ENCODE peak calls at places on chromosomes 3 and 15, in nine cellular contexts. One of them, this sample, is unnamed.

GRCh38 chr3:37922721-37923575 is 61.3 kb downstream of the CTDSPL start:
- DNase-seq in sigmoid colon: no peak
- DNase-seq in CD4-positive, CD25-positive, alpha-beta regulatory T cell: no peak
- DNase-seq in cardiac fibroblast: peak
- DNase-seq in ovary: no peak
- DNase-seq in cardiac muscle cell: no peak
- DNase-seq in dorsolateral prefrontal cortex: peak
- DNase-seq in transverse colon: no peak
- DNase-seq in aorta: peak
- DNase-seq in this sample: peak

GRCh38 chr3:175456496-175456895 is 597.4 kb downstream of the NAALADL2 start:
- DNase-seq in transverse colon: no peak
- DNase-seq in sigmoid colon: no peak
- DNase-seq in cardiac muscle cell: no peak
- DNase-seq in dorsolateral prefrontal cortex: no peak
- DNase-seq in ovary: no peak
- DNase-seq in cardiac fibroblast: peak
- DNase-seq in aorta: no peak
- DNase-seq in CD4-positive, CD25-positive, alpha-beta regulatory T cell: no peak
- DNase-seq in this sample: peak

GRCh38 chr3:48634661-48635221 is 520 bp downstream of the SLC26A6 start:
- DNase-seq in CD4-positive, CD25-positive, alpha-beta regulatory T cell: peak
- DNase-seq in cardiac fibroblast: peak
- DNase-seq in dorsolateral prefrontal cortex: no peak
- DNase-seq in sigmoid colon: peak
- DNase-seq in transverse colon: peak
- DNase-seq in ovary: peak
- DNase-seq in cardiac muscle cell: peak
- DNase-seq in aorta: peak
- DNase-seq in this sample: peak

GRCh38 chr3:161149529-161149928 is 44.4 kb upstream of the B3GALNT1 start:
- DNase-seq in cardiac fibroblast: peak
- DNase-seq in sigmoid colon: no peak
- DNase-seq in CD4-positive, CD25-positive, alpha-beta regulatory T cell: no peak
- DNase-seq in ovary: no peak
- DNase-seq in transverse colon: no peak
- DNase-seq in aorta: no peak
- DNase-seq in dorsolateral prefrontal cortex: no peak
- DNase-seq in cardiac muscle cell: no peak
- DNase-seq in this sample: peak

GRCh38 chr15:100291106-100291505 is 50.7 kb downstream of the ADAMTS17 start:
- DNase-seq in ovary: no peak
- DNase-seq in cardiac fibroblast: peak
- DNase-seq in dorsolateral prefrontal cortex: no peak
- DNase-seq in sigmoid colon: no peak
- DNase-seq in CD4-positive, CD25-positive, alpha-beta regulatory T cell: no peak
- DNase-seq in cardiac muscle cell: no peak
- DNase-seq in aorta: no peak
- DNase-seq in transverse colon: no peak
- DNase-seq in this sample: peak

GRCh38 chr15:94056314-94056713 is 175.0 kb upstream of the MCTP2 start:
- DNase-seq in dorsolateral prefrontal cortex: no peak
- DNase-seq in ovary: no peak
- DNase-seq in sigmoid colon: no peak
- DNase-seq in aorta: no peak
- DNase-seq in transverse colon: no peak
- DNase-seq in CD4-positive, CD25-positive, alpha-beta regulatory T cell: no peak
- DNase-seq in cardiac fibroblast: no peak
- DNase-seq in cardiac muscle cell: no peak
- DNase-seq in this sample: peak

GRCh38 chr3:77227567-77227966 is 187.7 kb downstream of the ROBO2 start:
- DNase-seq in transverse colon: no peak
- DNase-seq in dorsolateral prefrontal cortex: no peak
- DNase-seq in cardiac fibroblast: no peak
- DNase-seq in ovary: no peak
- DNase-seq in sigmoid colon: no peak
- DNase-seq in CD4-positive, CD25-positive, alpha-beta regulatory T cell: no peak
- DNase-seq in aorta: no peak
- DNase-seq in cardiac muscle cell: no peak
- DNase-seq in this sample: no peak

GRCh38 chr15:36109943-36110658 is 469.3 kb upstream of the CDIN1 start:
- DNase-seq in aorta: no peak
- DNase-seq in transverse colon: no peak
- DNase-seq in cardiac muscle cell: no peak
- DNase-seq in cardiac fibroblast: peak
- DNase-seq in dorsolateral prefrontal cortex: no peak
- DNase-seq in ovary: peak
- DNase-seq in CD4-positive, CD25-positive, alpha-beta regulatory T cell: no peak
- DNase-seq in sigmoid colon: no peak
- DNase-seq in this sample: peak

GRCh38 chr15:58608129-58608590 is 141.3 kb downstream of the ADAM10 start:
- DNase-seq in ovary: no peak
- DNase-seq in cardiac muscle cell: no peak
- DNase-seq in aorta: no peak
- DNase-seq in cardiac fibroblast: peak
- DNase-seq in dorsolateral prefrontal cortex: no peak
- DNase-seq in transverse colon: no peak
- DNase-seq in CD4-positive, CD25-positive, alpha-beta regulatory T cell: no peak
- DNase-seq in sigmoid colon: no peak
- DNase-seq in this sample: peak

GRCh38 chr3:195764961-195765706 is 44.4 kb downstream of the MUC20 start:
- DNase-seq in sigmoid colon: no peak
- DNase-seq in dorsolateral prefrontal cortex: no peak
- DNase-seq in aorta: peak
- DNase-seq in cardiac fibroblast: no peak
- DNase-seq in transverse colon: no peak
- DNase-seq in CD4-positive, CD25-positive, alpha-beta regulatory T cell: no peak
- DNase-seq in cardiac muscle cell: no peak
- DNase-seq in ovary: no peak
- DNase-seq in this sample: no peak

GRCh38 chr3:152470893-152471292 is 202.2 kb downstream of the MBNL1 start:
- DNase-seq in CD4-positive, CD25-positive, alpha-beta regulatory T cell: no peak
- DNase-seq in cardiac muscle cell: peak
- DNase-seq in sigmoid colon: no peak
- DNase-seq in aorta: no peak
- DNase-seq in transverse colon: no peak
- DNase-seq in ovary: no peak
- DNase-seq in dorsolateral prefrontal cortex: no peak
- DNase-seq in cardiac fibroblast: no peak
- DNase-seq in this sample: no peak

GRCh38 chr3:148532326-148532725 is 165.4 kb upstream of the AGTR1 start:
- DNase-seq in transverse colon: no peak
- DNase-seq in ovary: no peak
- DNase-seq in aorta: no peak
- DNase-seq in sigmoid colon: no peak
- DNase-seq in CD4-positive, CD25-positive, alpha-beta regulatory T cell: no peak
- DNase-seq in cardiac muscle cell: no peak
- DNase-seq in cardiac fibroblast: no peak
- DNase-seq in dorsolateral prefrontal cortex: no peak
- DNase-seq in this sample: peak

GRCh38 chr3:50194903-50195500 is 3.6 kb downstream of the GNAT1 start:
- DNase-seq in sigmoid colon: no peak
- DNase-seq in cardiac fibroblast: peak
- DNase-seq in CD4-positive, CD25-positive, alpha-beta regulatory T cell: no peak
- DNase-seq in ovary: no peak
- DNase-seq in cardiac muscle cell: no peak
- DNase-seq in dorsolateral prefrontal cortex: no peak
- DNase-seq in transverse colon: no peak
- DNase-seq in aorta: no peak
- DNase-seq in this sample: no peak

GRCh38 chr3:42190701-42191442 is 75.1 kb downstream of the CCK start:
- DNase-seq in aorta: peak
- DNase-seq in cardiac fibroblast: peak
- DNase-seq in dorsolateral prefrontal cortex: peak
- DNase-seq in transverse colon: peak
- DNase-seq in ovary: peak
- DNase-seq in cardiac muscle cell: peak
- DNase-seq in sigmoid colon: peak
- DNase-seq in CD4-positive, CD25-positive, alpha-beta regulatory T cell: peak
- DNase-seq in this sample: peak

GRCh38 chr3:169964176-169964575 is 2.4 kb upstream of the SEC62 start:
- DNase-seq in dorsolateral prefrontal cortex: no peak
- DNase-seq in CD4-positive, CD25-positive, alpha-beta regulatory T cell: no peak
- DNase-seq in transverse colon: no peak
- DNase-seq in cardiac fibroblast: peak
- DNase-seq in aorta: no peak
- DNase-seq in sigmoid colon: no peak
- DNase-seq in cardiac muscle cell: no peak
- DNase-seq in ovary: no peak
- DNase-seq in this sample: peak

GRCh38 chr15:95262866-95263564 is 1031.7 kb downstream of the MCTP2 start:
- DNase-seq in transverse colon: no peak
- DNase-seq in CD4-positive, CD25-positive, alpha-beta regulatory T cell: no peak
- DNase-seq in cardiac fibroblast: peak
- DNase-seq in cardiac muscle cell: no peak
- DNase-seq in ovary: no peak
- DNase-seq in dorsolateral prefrontal cortex: no peak
- DNase-seq in aorta: no peak
- DNase-seq in sigmoid colon: no peak
- DNase-seq in this sample: peak

GRCh38 chr3:122992628-122993570 is 34.7 kb downstream of the SEMA5B start:
- DNase-seq in transverse colon: no peak
- DNase-seq in dorsolateral prefrontal cortex: peak
- DNase-seq in ovary: no peak
- DNase-seq in sigmoid colon: peak
- DNase-seq in aorta: peak
- DNase-seq in cardiac muscle cell: no peak
- DNase-seq in CD4-positive, CD25-positive, alpha-beta regulatory T cell: no peak
- DNase-seq in cardiac fibroblast: no peak
- DNase-seq in this sample: no peak

GRCh38 chr3:133996251-133996661 is 33.5 kb downstream of the SLCO2A1 start:
- DNase-seq in sigmoid colon: peak
- DNase-seq in aorta: peak
- DNase-seq in dorsolateral prefrontal cortex: no peak
- DNase-seq in ovary: no peak
- DNase-seq in cardiac muscle cell: peak
- DNase-seq in cardiac fibroblast: no peak
- DNase-seq in transverse colon: no peak
- DNase-seq in CD4-positive, CD25-positive, alpha-beta regulatory T cell: no peak
- DNase-seq in this sample: no peak

GRCh38 chr15:77819271-77819806 is 186.6 kb upstream of the LINGO1 start:
- DNase-seq in sigmoid colon: no peak
- DNase-seq in CD4-positive, CD25-positive, alpha-beta regulatory T cell: no peak
- DNase-seq in ovary: no peak
- DNase-seq in transverse colon: no peak
- DNase-seq in aorta: no peak
- DNase-seq in cardiac fibroblast: no peak
- DNase-seq in dorsolateral prefrontal cortex: peak
- DNase-seq in cardiac muscle cell: peak
- DNase-seq in this sample: no peak
- H3K4me3 ChIP-seq in sigmoid colon: peak
- H3K4me3 ChIP-seq in CD4-positive, CD25-positive, alpha-beta regulatory T cell: no peak
- H3K4me3 ChIP-seq in ovary: no peak
- H3K4me3 ChIP-seq in transverse colon: peak
- H3K4me3 ChIP-seq in aorta: peak
- H3K4me3 ChIP-seq in cardiac fibroblast: no peak
- H3K4me3 ChIP-seq in dorsolateral prefrontal cortex: peak
- H3K4me3 ChIP-seq in cardiac muscle cell: peak
- H3K4me3 ChIP-seq in this sample: no peak

GRCh38 chr15:74793135-74794028 is 11.5 kb downstream of the CSK start:
- DNase-seq in dorsolateral prefrontal cortex: no peak
- DNase-seq in ovary: no peak
- DNase-seq in cardiac fibroblast: peak
- DNase-seq in CD4-positive, CD25-positive, alpha-beta regulatory T cell: peak
- DNase-seq in transverse colon: peak
- DNase-seq in sigmoid colon: peak
- DNase-seq in cardiac muscle cell: no peak
- DNase-seq in aorta: no peak
- DNase-seq in this sample: no peak
- H3K4me3 ChIP-seq in dorsolateral prefrontal cortex: no peak
- H3K4me3 ChIP-seq in ovary: no peak
- H3K4me3 ChIP-seq in cardiac fibroblast: no peak
- H3K4me3 ChIP-seq in CD4-positive, CD25-positive, alpha-beta regulatory T cell: peak
- H3K4me3 ChIP-seq in transverse colon: no peak
- H3K4me3 ChIP-seq in sigmoid colon: no peak
- H3K4me3 ChIP-seq in cardiac muscle cell: no peak
- H3K4me3 ChIP-seq in aorta: no peak
- H3K4me3 ChIP-seq in this sample: no peak

GRCh38 chr15:71302861-71303410 is 187.7 kb downstream of the THSD4 start:
- DNase-seq in sigmoid colon: no peak
- DNase-seq in ovary: no peak
- DNase-seq in CD4-positive, CD25-positive, alpha-beta regulatory T cell: no peak
- DNase-seq in cardiac muscle cell: no peak
- DNase-seq in dorsolateral prefrontal cortex: no peak
- DNase-seq in transverse colon: no peak
- DNase-seq in aorta: peak
- DNase-seq in cardiac fibroblast: peak
- DNase-seq in this sample: peak
- H3K4me3 ChIP-seq in sigmoid colon: no peak
- H3K4me3 ChIP-seq in ovary: no peak
- H3K4me3 ChIP-seq in CD4-positive, CD25-positive, alpha-beta regulatory T cell: no peak
- H3K4me3 ChIP-seq in cardiac muscle cell: no peak
- H3K4me3 ChIP-seq in dorsolateral prefrontal cortex: no peak
- H3K4me3 ChIP-seq in transverse colon: no peak
- H3K4me3 ChIP-seq in aorta: no peak
- H3K4me3 ChIP-seq in cardiac fibroblast: no peak
- H3K4me3 ChIP-seq in this sample: no peak

DNA sequence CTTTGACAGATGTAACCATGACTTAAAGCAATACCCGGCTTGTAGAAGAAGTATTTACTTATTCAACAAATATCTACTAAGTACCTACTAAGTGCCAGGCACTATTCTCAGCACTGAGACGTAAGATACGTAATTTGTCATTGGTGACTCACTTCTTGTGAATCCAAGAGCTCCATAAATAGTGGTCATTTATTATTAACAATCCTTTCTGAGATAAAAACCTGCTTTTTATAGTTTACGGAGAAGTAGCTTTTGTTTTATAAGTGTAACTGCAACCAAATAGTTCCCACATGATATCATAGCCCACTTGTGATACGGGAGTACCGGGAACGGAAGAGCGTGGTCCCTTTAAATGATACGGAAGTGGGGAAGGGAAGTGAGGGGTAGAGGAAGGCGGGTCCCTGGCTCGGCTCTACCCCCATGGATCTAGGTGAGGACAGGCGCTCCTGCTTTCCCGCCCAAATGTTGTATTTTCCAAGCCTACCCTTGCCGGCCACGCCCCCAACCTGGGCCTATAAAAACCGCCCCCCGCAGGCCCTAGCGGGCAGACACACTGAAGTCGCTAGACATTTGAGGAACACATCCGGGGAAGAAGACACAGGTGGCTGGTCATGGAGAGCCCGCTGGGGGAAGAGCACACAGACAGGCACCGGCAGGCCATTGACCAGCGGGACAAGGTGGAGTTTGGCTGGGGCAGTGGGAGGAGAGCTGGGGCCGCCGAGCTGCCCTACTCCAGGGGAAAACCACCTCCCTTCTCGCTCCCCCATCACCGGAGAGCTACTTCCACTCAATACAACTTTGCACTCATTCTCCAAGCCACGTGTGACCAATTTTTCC is at the start of gene SAMMSON:
- DNase-seq in aorta: peak
- DNase-seq in dorsolateral prefrontal cortex: no peak
- DNase-seq in cardiac muscle cell: no peak
- DNase-seq in ovary: peak
- DNase-seq in cardiac fibroblast: peak
- DNase-seq in CD4-positive, CD25-positive, alpha-beta regulatory T cell: no peak
- DNase-seq in sigmoid colon: no peak
- DNase-seq in transverse colon: no peak
- DNase-seq in this sample: peak
- H3K4me3 ChIP-seq in aorta: no peak
- H3K4me3 ChIP-seq in dorsolateral prefrontal cortex: peak
- H3K4me3 ChIP-seq in cardiac muscle cell: no peak
- H3K4me3 ChIP-seq in ovary: peak
- H3K4me3 ChIP-seq in cardiac fibroblast: no peak
- H3K4me3 ChIP-seq in CD4-positive, CD25-positive, alpha-beta regulatory T cell: no peak
- H3K4me3 ChIP-seq in sigmoid colon: peak
- H3K4me3 ChIP-seq in transverse colon: no peak
- H3K4me3 ChIP-seq in this sample: peak